ENCODE peak calls at places on chromosomes 2 and 18, in nine cellular contexts. X is stimulated activated naive CD8-positive, alpha-beta T cell treated with anti-CD3 and anti-CD28 coated beads, Interleukin-15, Interleukin-2, amounts not matched to agents 100 U/mL and 50 U/mL, for 24 hours; W is kidney epithelial cell; Y is amygdala; Z is GM23248; D is A549; E is stimulated activated CD4-positive, alpha-beta T cell treated with anti-CD3 and anti-CD28 coated beads, Interleukin-15, amount 100 ng/mL, for 24 hours; Q is astrocyte; H is NAMALWA. M is an unnamed sample.

GRCh38 chr2:58571181-58571852 is 330.2 kb upstream of the FANCL start:
- DNase-seq in X (peak; percentile 12), W (peak; percentile 43), Y (no peak), Z (peak; percentile 85), D (peak; percentile 44), E (peak; percentile 3), Q (peak; percentile 58), H (peak; percentile 57), M (peak; percentile 78)

GRCh38 chr2:129482626-129483025 is 496.8 kb upstream of the RAB6C start:
- DNase-seq in X (no peak), W (no peak), Y (no peak), Z (no peak), D (no peak), E (no peak), Q (no peak), H (no peak), M (no peak)

GRCh38 chr2:44680983-44681481 is 260.5 kb upstream of the SIX3 start:
- DNase-seq in X (no peak), W (no peak), Y (no peak), Z (no peak), D (no peak), E (no peak), Q (no peak), H (peak; percentile 33), M (no peak)

GRCh38 chr2:26086155-26086634 is 52.3 kb downstream of the RAB10 start:
- DNase-seq in X (peak; percentile 11), W (peak; percentile 12), Y (no peak), Z (peak; percentile 67), D (no peak), E (peak; percentile 35), Q (peak; percentile 96), H (no peak), M (peak; percentile 45)

GRCh38 chr18:7079231-7079630 is 38.4 kb downstream of the LAMA1 start:
- DNase-seq in X (no peak), W (no peak), Y (no peak), Z (no peak), D (no peak), E (no peak), Q (no peak), H (no peak), M (no peak)

GRCh38 chr2:48767330-48767729 is 11.8 kb upstream of the LHCGR start:
- DNase-seq in X (no peak), W (no peak), Y (no peak), Z (no peak), D (no peak), E (no peak), Q (no peak), H (no peak), M (no peak)

GRCh38 chr2:10020001-10020400 is 23.3 kb upstream of the KLF11 start:
- DNase-seq in X (no peak), W (no peak), Y (no peak), Z (no peak), D (no peak), E (no peak), Q (no peak), H (no peak), M (no peak)

GRCh38 chr2:45344502-45344901 is 266.6 kb downstream of the SRBD1 start:
- DNase-seq in X (no peak), W (no peak), Y (no peak), Z (no peak), D (no peak), E (no peak), Q (no peak), H (no peak), M (no peak)

GRCh38 chr18:63444567-63444966 is 22.3 kb upstream of the VPS4B start:
- DNase-seq in X (no peak), W (no peak), Y (no peak), Z (peak; percentile 96), D (no peak), E (no peak), Q (no peak), H (peak; percentile 21), M (peak; percentile 95)

GRCh38 chr18:23200751-23201150 is 65.5 kb downstream of the CABLES1 start:
- DNase-seq in X (no peak), W (no peak), Y (no peak), Z (no peak), D (no peak), E (no peak), Q (no peak), H (no peak), M (no peak)

GRCh38 chr2:25301453-25302352 is 40.0 kb downstream of the DNMT3A start:
- DNase-seq in X (peak; percentile 79), W (peak; percentile 81), Y (no peak), Z (peak; percentile 90), D (no peak), E (peak; percentile 85), Q (peak; percentile 85), H (peak; percentile 69), M (peak; percentile 95)

GRCh38 chr2:27735263-27735904 is 36.1 kb upstream of the MRPL33 start:
- DNase-seq in X (peak; percentile 74), W (no peak), Y (no peak), Z (peak; percentile 84), D (no peak), E (peak; percentile 83), Q (peak; percentile 73), H (no peak), M (no peak)

GRCh38 chr2:15840969-15841368 is 99.4 kb upstream of the MYCN start:
- DNase-seq in X (no peak), W (no peak), Y (no peak), Z (no peak), D (no peak), E (no peak), Q (no peak), H (no peak), M (no peak)

GRCh38 chr18:44410740-44411139 is 269.9 kb upstream of the SETBP1 start:
- DNase-seq in X (no peak), W (no peak), Y (no peak), Z (no peak), D (no peak), E (no peak), Q (no peak), H (no peak), M (no peak)

GRCh38 chr2:17644997-17645715 is 104.7 kb downstream of the VSNL1 start:
- DNase-seq in X (no peak), W (no peak), Y (no peak), Z (peak; percentile 87), D (no peak), E (no peak), Q (peak; percentile 31), H (no peak), M (no peak)

GRCh38 chr2:78925258-78925657 is 100.2 kb upstream of the REG3G start:
- DNase-seq in X (no peak), W (no peak), Y (no peak), Z (no peak), D (no peak), E (no peak), Q (no peak), H (no peak), M (no peak)

GRCh38 chr2:240356700-240357640 is 78.5 kb upstream of the GPC1 start:
- DNase-seq in X (no peak), W (no peak), Y (no peak), Z (no peak), D (no peak), E (no peak), Q (no peak), H (no peak), M (no peak)

GRCh38 chr2:233441161-233442027 is 87.1 kb downstream of the DGKD start:
- DNase-seq in X (no peak), W (no peak), Y (no peak), Z (no peak), D (no peak), E (no peak), Q (no peak), H (no peak), M (no peak)